ENCODE peak calls at places on chromosomes 6 and 20, in four cellular contexts. S is aorta, H is ovary, Z is upper lobe of left lung. W is an unnamed sample. For H3K4me1, the result is how much of the 10 kb centered on the place peaks cover.

GRCh38 chr6:142280265-142280664 is 21.5 kb upstream of the ADGRG6 start:
- DNase-seq in H (no peak), Z (no peak), S (no peak), W (no peak)

GRCh38 chr6:54194067-54194466 is 82.8 kb downstream of the MLIP start:
- DNase-seq in Z (no peak), S (no peak), H (no peak), W (no peak)

GRCh38 chr20:62774762-62775161 is 21.5 kb upstream of the MRGBP start:
- DNase-seq in Z (peak), S (no peak), H (no peak), W (no peak)

GRCh38 chr6:5174756-5175155 is 86.0 kb downstream of the LYRM4 start:
- DNase-seq in H (no peak), Z (no peak), S (no peak), W (no peak)

GRCh38 chr6:144493035-144493910 is 208.1 kb downstream of the UTRN start:
- DNase-seq in S (no peak), Z (no peak), H (no peak), W (no peak)

GRCh38 chr6:66558189-66558588 is 851.2 kb upstream of the EYS start:
- DNase-seq in H (no peak), S (no peak), Z (no peak), W (no peak)

GRCh38 chr6:166800110-166800509 is 156.2 kb downstream of the RNASET2 start:
- DNase-seq in Z (no peak), H (no peak), S (no peak), W (no peak)

GRCh38 chr20:37564388-37565133 is 36.9 kb upstream of the BLCAP start:
- DNase-seq in S (peak), Z (no peak), H (peak), W (peak)

GRCh38 chr6:17928514-17929430 is 58.7 kb downstream of the KIF13A start:
- DNase-seq in H (no peak), S (no peak), Z (no peak), W (no peak)

GRCh38 chr6:73388800-73389512 is 5.7 kb upstream of the DDX43 start:
- DNase-seq in Z (peak), H (peak), S (peak), W (peak)

GRCh38 chr6:36717871-36718540 is 20.4 kb downstream of the RAB44 start:
- DNase-seq in S (peak), H (no peak), Z (no peak), W (no peak)

GRCh38 chr6:156985309-156985708 is 208.1 kb downstream of the ARID1B start:
- DNase-seq in H (no peak), S (no peak), Z (no peak), W (no peak)

GRCh38 chr6:14077193-14077853 is 40.2 kb upstream of the CD83 start:
- DNase-seq in Z (no peak), S (no peak), H (no peak), W (no peak)

GRCh38 chr20:50325215-50325614 is 134.6 kb downstream of the CEBPB start:
- DNase-seq in S (peak), H (no peak), Z (no peak), W (no peak)

GRCh38 chr6:106608080-106608668 is 21.1 kb downstream of the RTN4IP1 start:
- DNase-seq in H (no peak), Z (no peak), S (no peak), W (no peak)

GRCh38 chr20:57391439-57392129 is 388 bp downstream of the RBM38 start:
- DNase-seq in Z (no peak), H (peak), S (peak), W (no peak)

GRCh38 chr6:44100088-44100550 is 27.1 kb downstream of the MRPL14 start:
- DNase-seq in S (no peak), Z (no peak), H (no peak), W (no peak)

GRCh38 chr20:51473771-51474170 is 68.7 kb downstream of the NFATC2 start:
- DNase-seq in S (no peak), Z (no peak), H (no peak), W (no peak)

GRCh38 chr20:52003415-52003814 is 188.2 kb downstream of the ZFP64 start:
- DNase-seq in S (no peak), H (no peak), Z (no peak), W (no peak)

GRCh38 chr6:134853111-134854055 is 96.5 kb downstream of the ALDH8A1 start:
- DNase-seq in H (no peak), Z (no peak), S (no peak), W (no peak)

GRCh38 chr6:7085911-7086310 is 21.9 kb upstream of the RREB1 start:
- DNase-seq in Z (peak), H (peak), S (no peak), W (peak)

GRCh38 chr20:56373942-56374341 is 15.2 kb downstream of the FAM210B start:
- DNase-seq in S (no peak), H (no peak), Z (peak), W (no peak)

GRCh38 chr20:10654630-10655029 is 19.2 kb downstream of the JAG1 start:
- DNase-seq in S (peak), H (no peak), Z (no peak), W (no peak)

GRCh38 chr20:10655723-10656122 is 18.1 kb downstream of the JAG1 start:
- DNase-seq in H (no peak), S (no peak), Z (no peak), W (no peak)

GRCh38 chr20:10652185-10652584 is 21.6 kb downstream of the JAG1 start:
- DNase-seq in S (no peak), H (no peak), Z (no peak), W (no peak)

GRCh38 chr20:10652660-10653191 is 21.1 kb downstream of the JAG1 start:
- DNase-seq in H (no peak), S (no peak), Z (no peak), W (no peak)

DNA sequence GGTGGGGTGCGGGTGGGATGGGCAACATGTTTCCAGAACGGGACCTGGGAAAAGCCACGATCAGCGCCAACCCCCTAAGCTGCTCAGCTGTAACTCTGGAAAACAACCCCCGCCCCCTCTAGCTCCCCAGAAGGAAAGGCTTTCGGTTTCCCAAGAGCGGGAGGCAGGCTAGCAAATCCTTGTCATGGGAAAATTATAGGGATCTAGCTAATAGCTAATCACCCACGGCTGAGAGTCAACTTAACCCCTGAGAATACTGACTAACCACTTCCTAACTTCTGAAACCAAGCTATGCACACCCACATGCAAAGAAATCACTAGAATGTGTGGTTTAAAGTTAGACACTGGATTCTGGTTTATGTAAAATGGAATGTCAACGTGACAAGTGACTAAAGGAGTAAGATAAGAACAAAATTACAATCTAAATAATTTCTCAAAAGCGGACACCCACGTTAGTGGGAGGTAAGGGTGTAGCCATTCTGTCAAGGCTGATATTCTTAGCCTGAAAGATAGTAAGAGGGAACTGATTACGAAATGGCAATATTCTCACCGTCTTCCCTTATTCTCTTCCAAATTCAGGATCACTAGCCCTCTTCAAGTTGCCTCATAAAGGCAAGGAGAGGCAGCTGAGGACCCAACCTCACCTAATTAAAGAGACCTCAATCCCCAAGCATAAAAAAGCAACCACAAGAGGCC is 20.1 kb downstream of the JAG1 start:
- DNase-seq in Z (peak), H (peak), S (no peak), W (no peak)
- H3K4me1 ChIP-seq in Z (under half), H (under half), S (under half), W (under half)

DNA sequence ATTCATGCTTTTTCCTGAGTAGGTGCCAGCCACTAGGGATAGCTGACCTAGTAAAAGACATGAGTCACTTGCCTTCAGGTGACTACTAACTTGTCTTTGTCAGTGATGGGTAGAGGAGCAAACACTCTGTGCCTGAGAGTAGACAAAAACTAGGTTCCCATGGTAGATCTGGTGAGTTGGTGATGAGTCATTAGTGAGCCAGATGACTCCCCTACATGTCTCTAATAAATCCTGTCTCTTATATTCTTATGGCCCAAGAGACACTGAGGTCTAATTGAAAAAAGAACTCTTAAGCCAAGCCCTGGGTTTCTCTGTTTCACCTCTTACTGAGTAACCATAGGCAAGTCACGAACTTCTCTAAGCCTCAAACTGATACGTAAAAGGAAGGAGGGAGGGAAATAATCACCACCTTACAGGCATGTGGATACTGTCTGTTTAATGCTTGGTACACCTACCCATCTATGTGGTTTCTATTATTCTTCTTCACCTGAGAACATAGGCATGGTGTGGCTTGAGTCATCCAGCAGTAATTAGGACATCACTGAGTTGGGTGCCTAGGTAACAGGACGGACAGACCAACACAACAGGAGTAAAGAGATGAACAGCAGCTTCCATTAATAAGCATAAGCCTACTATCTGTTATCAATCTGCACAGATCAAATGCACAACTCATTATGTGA is 20.3 kb downstream of the TTPAL start:
- DNase-seq in Z (no peak), S (no peak), H (no peak), W (peak)
- H3K27ac ChIP-seq in Z (peak), S (peak), H (no peak), W (peak)

DNA sequence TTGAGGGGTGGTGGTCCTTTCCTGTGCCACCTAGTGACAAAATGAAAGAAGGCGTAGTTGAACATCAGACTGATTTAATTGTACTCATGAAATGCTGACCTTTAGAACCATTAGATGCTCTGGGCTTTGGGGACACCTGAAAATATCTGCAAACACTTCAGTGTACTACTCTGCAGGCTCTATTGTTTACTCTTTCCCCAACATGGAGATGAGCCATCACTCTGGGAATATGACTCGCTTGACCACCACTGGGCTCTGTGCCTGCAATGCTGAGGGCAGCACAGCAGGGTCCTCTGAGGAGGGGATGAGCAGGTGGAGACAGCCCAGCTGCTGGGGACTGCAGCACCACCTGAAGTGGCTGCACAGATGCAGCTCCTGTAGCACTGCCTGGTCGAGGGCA is 74.8 kb upstream of the SLC24A3 start:
- DNase-seq in S (no peak), H (no peak), Z (no peak), W (no peak)
- H3K4me1 ChIP-seq in S (under half), H (under half), Z (under half), W (under half)

GRCh38 chr20:19964289-19965263 is 52.6 kb upstream of the NAA20 start:
- DNase-seq in S (no peak), H (peak), Z (peak), W (peak)
- H3K27ac ChIP-seq in S (no peak), H (peak), Z (peak), W (no peak)

GRCh38 chr6:16774437-16774836 is 13.2 kb upstream of the ATXN1 start:
- DNase-seq in Z (no peak), H (no peak), S (no peak), W (no peak)
- H3K4me1 ChIP-seq in Z (under half), H (under half), S (under half), W (under half)

GRCh38 chr6:21354805-21355238 is 238.7 kb upstream of the SOX4 start:
- DNase-seq in Z (no peak), S (no peak), H (no peak), W (no peak)
- H3K27ac ChIP-seq in Z (no peak), S (no peak), H (no peak), W (no peak)

GRCh38 chr20:49270736-49271135 is 7.1 kb downstream of the ZNFX1 start:
- DNase-seq in H (no peak), S (no peak), Z (no peak), W (no peak)
- H3K4me1 ChIP-seq in H (under half), S (under half), Z (half or more), W (under half)